ENCODE peak calls at places on chromosome 11, in ten cellular contexts. U is dorsolateral prefrontal cortex; A is skeletal muscle cell; R is OCI-LY7; L is NCI-H2081; D is central memory CD4-positive, alpha-beta T cell; I is nephron progenitor cell; P is sciatic nerve; B is H54; Y is NCI-H1105. E is an unnamed sample.

GRCh38 chr11:36012410-36012809 is 68.5 kb downstream of the LDLRAD3 start:
- DNase-seq in U (no peak), A (no peak), R (no peak), L (no peak), D (no peak), I (no peak), P (no peak), B (no peak), Y (no peak), E (no peak)

GRCh38 chr11:128711136-128711535 is 17.3 kb downstream of the FLI1 start:
- DNase-seq in U (no peak), A (no peak), R (no peak), L (no peak), D (no peak), I (no peak), P (no peak), B (no peak), Y (no peak), E (no peak)

GRCh38 chr11:23903044-23903704 is 593.7 kb upstream of the LUZP2 start:
- DNase-seq in U (no peak), A (peak), R (no peak), L (no peak), D (no peak), I (no peak), P (no peak), B (no peak), Y (no peak), E (peak)

GRCh38 chr11:116865696-116866095 is 28.3 kb upstream of the APOA1 start:
- DNase-seq in U (no peak), A (no peak), R (no peak), L (no peak), D (no peak), I (no peak), P (no peak), B (no peak), Y (no peak), E (no peak)

GRCh38 chr11:72511393-72512047 is 77.2 kb upstream of the CLPB start:
- DNase-seq in U (no peak), A (no peak), R (no peak), L (no peak), D (no peak), I (no peak), P (no peak), B (no peak), Y (no peak), E (no peak)

GRCh38 chr11:118277312-118277711 is 13.2 kb upstream of the MPZL2 start:
- DNase-seq in U (no peak), A (no peak), R (peak), L (no peak), D (no peak), I (no peak), P (no peak), B (peak), Y (no peak), E (no peak)

GRCh38 chr11:77101043-77101537 is 1.6 kb upstream of the OMP start:
- DNase-seq in U (no peak), A (no peak), R (peak), L (no peak), D (no peak), I (no peak), P (no peak), B (peak), Y (no peak), E (no peak)

GRCh38 chr11:37946155-37946766 is 1348.2 kb upstream of the RAG2 start:
- DNase-seq in U (no peak), A (peak), R (peak), L (peak), D (no peak), I (peak), P (no peak), B (no peak), Y (peak), E (peak)

GRCh38 chr11:110173775-110174644 is 80.8 kb downstream of the ZC3H12C start:
- DNase-seq in U (peak), A (no peak), R (peak), L (peak), D (peak), I (peak), P (peak), B (no peak), Y (no peak), E (no peak)

GRCh38 chr11:76630600-76630999 is 39.9 kb downstream of the LRRC32 start:
- DNase-seq in U (no peak), A (no peak), R (no peak), L (no peak), D (no peak), I (no peak), P (no peak), B (no peak), Y (no peak), E (no peak)

GRCh38 chr11:69429716-69430491 is 51.6 kb upstream of the LINC01488 start:
- DNase-seq in U (no peak), A (no peak), R (no peak), L (no peak), D (no peak), I (no peak), P (no peak), B (no peak), Y (no peak), E (no peak)

GRCh38 chr11:134024420-134025085 is 44.3 kb upstream of the JAM3 start:
- DNase-seq in U (no peak), A (no peak), R (no peak), L (no peak), D (no peak), I (no peak), P (no peak), B (peak), Y (no peak), E (no peak)

GRCh38 chr11:1005913-1006312 is 30.6 kb downstream of the MUC6 start:
- DNase-seq in U (peak), A (peak), R (no peak), L (peak), D (no peak), I (no peak), P (no peak), B (no peak), Y (peak), E (no peak)

GRCh38 chr11:12293486-12293885 is 83.9 kb upstream of the PARVA start:
- DNase-seq in U (no peak), A (no peak), R (no peak), L (no peak), D (no peak), I (no peak), P (no peak), B (no peak), Y (no peak), E (no peak)

GRCh38 chr11:114075891-114076441 is 16.5 kb downstream of the ZBTB16 start:
- DNase-seq in U (no peak), A (peak), R (peak), L (no peak), D (peak), I (peak), P (no peak), B (peak), Y (no peak), E (no peak)

GRCh38 chr11:79493555-79494171 is 52.8 kb upstream of the TENM4 start:
- DNase-seq in U (peak), A (no peak), R (peak), L (peak), D (no peak), I (peak), P (peak), B (peak), Y (peak), E (peak)

GRCh38 chr11:13229136-13229535 is 48.5 kb upstream of the BMAL1 start:
- DNase-seq in U (no peak), A (no peak), R (no peak), L (no peak), D (no peak), I (peak), P (no peak), B (no peak), Y (no peak), E (no peak)

GRCh38 chr11:102724904-102725515 is at the start of gene MMP8:
- DNase-seq in U (no peak), A (no peak), R (no peak), L (no peak), D (no peak), I (no peak), P (no peak), B (no peak), Y (no peak), E (no peak)

GRCh38 chr11:65606876-65607613 is 7.0 kb downstream of the MAP3K11 start:
- DNase-seq in U (peak), A (peak), R (peak), L (peak), D (no peak), I (peak), P (peak), B (no peak), Y (no peak), E (peak)

GRCh38 chr11:3375552-3375951 is 3.4 kb downstream of the ZNF195 start:
- DNase-seq in U (no peak), A (peak), R (no peak), L (no peak), D (no peak), I (no peak), P (no peak), B (no peak), Y (no peak), E (no peak)

GRCh38 chr11:118908931-118909618 is 16.7 kb downstream of the BCL9L start:
- DNase-seq in U (peak), A (peak), R (no peak), L (peak), D (no peak), I (peak), P (peak), B (no peak), Y (peak), E (peak)

GRCh38 chr11:63908631-63909491 is 8.1 kb downstream of the RCOR2 start:
- DNase-seq in U (no peak), A (no peak), R (no peak), L (no peak), D (no peak), I (peak), P (peak), B (no peak), Y (no peak), E (no peak)

GRCh38 chr11:130886704-130887103 is 29.6 kb downstream of the SNX19 start:
- DNase-seq in U (no peak), A (no peak), R (no peak), L (no peak), D (no peak), I (no peak), P (no peak), B (no peak), Y (no peak), E (no peak)

GRCh38 chr11:70548976-70549375 is 150.6 kb downstream of the CTTN start:
- DNase-seq in U (no peak), A (no peak), R (no peak), L (no peak), D (no peak), I (no peak), P (no peak), B (no peak), Y (no peak), E (no peak)